ENCODE peak calls at places on chromosomes 11 and 22, in four cellular contexts. One of them, this sample, is unnamed.

GRCh38 chr11:69053169-69053477 is 4.4 kb downstream of the TPCN2 start:
- DNase-seq in WERI-Rb-1: no peak
- DNase-seq in activated T-cell treated with anti-CD3 and anti-CD28 coated beads for 48 hours: no peak
- DNase-seq in neuronal stem cell: no peak
- DNase-seq in this sample: no peak

GRCh38 chr11:1943576-1943975 is 3.6 kb upstream of the MRPL23 start:
- DNase-seq in WERI-Rb-1: peak
- DNase-seq in neuronal stem cell: no peak
- DNase-seq in activated T-cell treated with anti-CD3 and anti-CD28 coated beads for 48 hours: no peak
- DNase-seq in this sample: peak

GRCh38 chr11:12235549-12235944 is 125.2 kb downstream of the MICAL2 start:
- DNase-seq in activated T-cell treated with anti-CD3 and anti-CD28 coated beads for 48 hours: no peak
- DNase-seq in WERI-Rb-1: peak
- DNase-seq in neuronal stem cell: no peak
- DNase-seq in this sample: no peak

GRCh38 chr11:43868852-43869567 is 11.6 kb upstream of the ALKBH3 start:
- DNase-seq in WERI-Rb-1: no peak
- DNase-seq in activated T-cell treated with anti-CD3 and anti-CD28 coated beads for 48 hours: peak
- DNase-seq in neuronal stem cell: no peak
- DNase-seq in this sample: no peak

GRCh38 chr11:116144387-116144958 is 628.3 kb downstream of the BUD13 start:
- DNase-seq in WERI-Rb-1: no peak
- DNase-seq in neuronal stem cell: no peak
- DNase-seq in activated T-cell treated with anti-CD3 and anti-CD28 coated beads for 48 hours: no peak
- DNase-seq in this sample: no peak

GRCh38 chr11:65506770-65507485 is 8.1 kb downstream of the MALAT1 start:
- DNase-seq in WERI-Rb-1: peak
- DNase-seq in neuronal stem cell: peak
- DNase-seq in activated T-cell treated with anti-CD3 and anti-CD28 coated beads for 48 hours: no peak
- DNase-seq in this sample: peak

GRCh38 chr11:16945671-16946469 is 68.3 kb downstream of the PLEKHA7 start:
- DNase-seq in WERI-Rb-1: peak
- DNase-seq in activated T-cell treated with anti-CD3 and anti-CD28 coated beads for 48 hours: peak
- DNase-seq in neuronal stem cell: peak
- DNase-seq in this sample: peak

GRCh38 chr11:100639140-100639539 is 47.9 kb upstream of the ARHGAP42 start:
- DNase-seq in WERI-Rb-1: no peak
- DNase-seq in neuronal stem cell: no peak
- DNase-seq in activated T-cell treated with anti-CD3 and anti-CD28 coated beads for 48 hours: no peak
- DNase-seq in this sample: peak

GRCh38 chr22:20186183-20186870 is 35.5 kb upstream of the CCDC188 start:
- DNase-seq in WERI-Rb-1: peak
- DNase-seq in neuronal stem cell: no peak
- DNase-seq in activated T-cell treated with anti-CD3 and anti-CD28 coated beads for 48 hours: no peak
- DNase-seq in this sample: no peak

GRCh38 chr11:102846292-102846691 is 2.9 kb upstream of the MMP3 start:
- DNase-seq in WERI-Rb-1: no peak
- DNase-seq in neuronal stem cell: no peak
- DNase-seq in activated T-cell treated with anti-CD3 and anti-CD28 coated beads for 48 hours: no peak
- DNase-seq in this sample: no peak

GRCh38 chr11:75635009-75635909 is 33.6 kb downstream of the MAP6 start:
- DNase-seq in WERI-Rb-1: peak
- DNase-seq in activated T-cell treated with anti-CD3 and anti-CD28 coated beads for 48 hours: no peak
- DNase-seq in neuronal stem cell: no peak
- DNase-seq in this sample: no peak

GRCh38 chr22:47174671-47175111 is 412.2 kb downstream of the TBC1D22A start:
- DNase-seq in activated T-cell treated with anti-CD3 and anti-CD28 coated beads for 48 hours: no peak
- DNase-seq in WERI-Rb-1: peak
- DNase-seq in neuronal stem cell: no peak
- DNase-seq in this sample: no peak

GRCh38 chr11:130451261-130452019 is 3.0 kb downstream of the ADAMTS15 start:
- DNase-seq in activated T-cell treated with anti-CD3 and anti-CD28 coated beads for 48 hours: no peak
- DNase-seq in neuronal stem cell: no peak
- DNase-seq in WERI-Rb-1: no peak
- DNase-seq in this sample: no peak

GRCh38 chr11:456533-456932 is 6.5 kb downstream of the PTDSS2 start:
- DNase-seq in neuronal stem cell: no peak
- DNase-seq in WERI-Rb-1: no peak
- DNase-seq in activated T-cell treated with anti-CD3 and anti-CD28 coated beads for 48 hours: no peak
- DNase-seq in this sample: no peak

GRCh38 chr11:111981270-111981669 is 43.9 kb upstream of the DLAT start:
- DNase-seq in activated T-cell treated with anti-CD3 and anti-CD28 coated beads for 48 hours: no peak
- DNase-seq in WERI-Rb-1: no peak
- DNase-seq in neuronal stem cell: no peak
- DNase-seq in this sample: no peak

GRCh38 chr22:30036656-30037055 is 43.6 kb upstream of the HORMAD2 start:
- DNase-seq in activated T-cell treated with anti-CD3 and anti-CD28 coated beads for 48 hours: no peak
- DNase-seq in WERI-Rb-1: no peak
- DNase-seq in neuronal stem cell: no peak
- DNase-seq in this sample: no peak

GRCh38 chr11:46649180-46649738 is 31.9 kb downstream of the ATG13 start:
- DNase-seq in WERI-Rb-1: no peak
- DNase-seq in activated T-cell treated with anti-CD3 and anti-CD28 coated beads for 48 hours: no peak
- DNase-seq in neuronal stem cell: peak
- DNase-seq in this sample: no peak

GRCh38 chr11:93031386-93031785 is 61.9 kb downstream of the MTNR1B start:
- DNase-seq in activated T-cell treated with anti-CD3 and anti-CD28 coated beads for 48 hours: no peak
- DNase-seq in WERI-Rb-1: no peak
- DNase-seq in neuronal stem cell: no peak
- DNase-seq in this sample: no peak

GRCh38 chr11:59253001-59253400 is 40.3 kb upstream of the MPEG1 start:
- DNase-seq in activated T-cell treated with anti-CD3 and anti-CD28 coated beads for 48 hours: no peak
- DNase-seq in neuronal stem cell: no peak
- DNase-seq in WERI-Rb-1: no peak
- DNase-seq in this sample: no peak

GRCh38 chr11:119027561-119028345 is 2.9 kb downstream of the SLC37A4 start:
- DNase-seq in WERI-Rb-1: no peak
- DNase-seq in neuronal stem cell: no peak
- DNase-seq in activated T-cell treated with anti-CD3 and anti-CD28 coated beads for 48 hours: no peak
- DNase-seq in this sample: no peak

GRCh38 chr11:70456921-70457532 is 58.7 kb downstream of the CTTN start:
- DNase-seq in WERI-Rb-1: no peak
- DNase-seq in neuronal stem cell: no peak
- DNase-seq in activated T-cell treated with anti-CD3 and anti-CD28 coated beads for 48 hours: no peak
- DNase-seq in this sample: no peak

GRCh38 chr22:25909988-25910387 is 168.0 kb downstream of the MYO18B start:
- DNase-seq in activated T-cell treated with anti-CD3 and anti-CD28 coated beads for 48 hours: no peak
- DNase-seq in neuronal stem cell: no peak
- DNase-seq in WERI-Rb-1: no peak
- DNase-seq in this sample: no peak

GRCh38 chr11:74465291-74465708 is 2.0 kb downstream of the KCNE3 start:
- DNase-seq in neuronal stem cell: no peak
- DNase-seq in activated T-cell treated with anti-CD3 and anti-CD28 coated beads for 48 hours: no peak
- DNase-seq in WERI-Rb-1: no peak
- DNase-seq in this sample: no peak

GRCh38 chr11:123434262-123434661 is 4.2 kb downstream of the GRAMD1B start:
- DNase-seq in WERI-Rb-1: peak
- DNase-seq in activated T-cell treated with anti-CD3 and anti-CD28 coated beads for 48 hours: no peak
- DNase-seq in neuronal stem cell: no peak
- DNase-seq in this sample: no peak

GRCh38 chr11:45848654-45849081 is 1.4 kb downstream of the CRY2 start:
- DNase-seq in neuronal stem cell: no peak
- DNase-seq in WERI-Rb-1: no peak
- DNase-seq in activated T-cell treated with anti-CD3 and anti-CD28 coated beads for 48 hours: no peak
- DNase-seq in this sample: no peak

GRCh38 chr11:95088946-95089619 is 563 bp upstream of the ENDOD1 start:
- DNase-seq in WERI-Rb-1: no peak
- DNase-seq in neuronal stem cell: no peak
- DNase-seq in activated T-cell treated with anti-CD3 and anti-CD28 coated beads for 48 hours: no peak
- DNase-seq in this sample: no peak

GRCh38 chr11:6925636-6926207 is 504 bp upstream of the ZNF215 start:
- DNase-seq in WERI-Rb-1: peak
- DNase-seq in neuronal stem cell: no peak
- DNase-seq in activated T-cell treated with anti-CD3 and anti-CD28 coated beads for 48 hours: no peak
- DNase-seq in this sample: peak

GRCh38 chr22:46361861-46362220 is 26.3 kb downstream of the TRMU start:
- DNase-seq in activated T-cell treated with anti-CD3 and anti-CD28 coated beads for 48 hours: no peak
- DNase-seq in neuronal stem cell: no peak
- DNase-seq in WERI-Rb-1: no peak
- DNase-seq in this sample: no peak

GRCh38 chr11:30125461-30125860 is 105.4 kb upstream of the FSHB start:
- DNase-seq in activated T-cell treated with anti-CD3 and anti-CD28 coated beads for 48 hours: no peak
- DNase-seq in neuronal stem cell: no peak
- DNase-seq in WERI-Rb-1: no peak
- DNase-seq in this sample: no peak

GRCh38 chr22:45818130-45819085 is 146.8 kb downstream of the ATXN10 start:
- DNase-seq in activated T-cell treated with anti-CD3 and anti-CD28 coated beads for 48 hours: no peak
- DNase-seq in WERI-Rb-1: no peak
- DNase-seq in neuronal stem cell: no peak
- DNase-seq in this sample: no peak

GRCh38 chr11:8403310-8403709 is 139.6 kb upstream of the LMO1 start:
- DNase-seq in WERI-Rb-1: no peak
- DNase-seq in activated T-cell treated with anti-CD3 and anti-CD28 coated beads for 48 hours: no peak
- DNase-seq in neuronal stem cell: no peak
- DNase-seq in this sample: no peak

GRCh38 chr22:27372969-27373670 is 428.4 kb downstream of the MN1 start:
- DNase-seq in WERI-Rb-1: no peak
- DNase-seq in activated T-cell treated with anti-CD3 and anti-CD28 coated beads for 48 hours: no peak
- DNase-seq in neuronal stem cell: peak
- DNase-seq in this sample: peak

GRCh38 chr22:49380095-49380827 is 447.4 kb downstream of the BRD1 start:
- DNase-seq in activated T-cell treated with anti-CD3 and anti-CD28 coated beads for 48 hours: no peak
- DNase-seq in neuronal stem cell: no peak
- DNase-seq in WERI-Rb-1: no peak
- DNase-seq in this sample: no peak

GRCh38 chr22:36055376-36056310 is 27.0 kb upstream of the RBFOX2 start:
- DNase-seq in WERI-Rb-1: no peak
- DNase-seq in activated T-cell treated with anti-CD3 and anti-CD28 coated beads for 48 hours: no peak
- DNase-seq in neuronal stem cell: no peak
- DNase-seq in this sample: no peak

GRCh38 chr11:133928628-133929059 is 28.1 kb downstream of the IGSF9B start:
- DNase-seq in WERI-Rb-1: peak
- DNase-seq in neuronal stem cell: no peak
- DNase-seq in activated T-cell treated with anti-CD3 and anti-CD28 coated beads for 48 hours: peak
- DNase-seq in this sample: no peak

GRCh38 chr11:114059984-114060401 is 482 bp downstream of the ZBTB16 start:
- DNase-seq in WERI-Rb-1: no peak
- DNase-seq in neuronal stem cell: no peak
- DNase-seq in activated T-cell treated with anti-CD3 and anti-CD28 coated beads for 48 hours: no peak
- DNase-seq in this sample: no peak

This sample was measured in neural crest cell.